ENCODE peak calls at places on chromosome 16, in five cellular contexts. One of them, this sample, is unnamed.

GRCh38 chr16:66427451-66427860 is 361 bp downstream of the BEAN1 start:
- DNase-seq in HEK293T: no peak
- DNase-seq in occipital lobe: no peak
- DNase-seq in activated naive CD8-positive, alpha-beta T cell treated with anti-CD3 and anti-CD28 coated beads, Interleukin-2, amount 10 ng/mL, durations not matched to agents 7 days and 5 days: no peak
- DNase-seq in NCI-H510A: no peak
- DNase-seq in this sample: no peak

GRCh38 chr16:704552-705380 is 835 bp downstream of the FBXL16 start:
- DNase-seq in HEK293T: no peak
- DNase-seq in occipital lobe: no peak
- DNase-seq in activated naive CD8-positive, alpha-beta T cell treated with anti-CD3 and anti-CD28 coated beads, Interleukin-2, amount 10 ng/mL, durations not matched to agents 7 days and 5 days: no peak
- DNase-seq in NCI-H510A: no peak
- DNase-seq in this sample: no peak

GRCh38 chr16:52709286-52709685 is 162.3 kb upstream of the TOX3 start:
- DNase-seq in HEK293T: no peak
- DNase-seq in occipital lobe: no peak
- DNase-seq in activated naive CD8-positive, alpha-beta T cell treated with anti-CD3 and anti-CD28 coated beads, Interleukin-2, amount 10 ng/mL, durations not matched to agents 7 days and 5 days: no peak
- DNase-seq in NCI-H510A: no peak
- DNase-seq in this sample: no peak

GRCh38 chr16:24838554-24839266 is 7.1 kb upstream of the SLC5A11 start:
- DNase-seq in HEK293T: no peak
- DNase-seq in occipital lobe: peak
- DNase-seq in activated naive CD8-positive, alpha-beta T cell treated with anti-CD3 and anti-CD28 coated beads, Interleukin-2, amount 10 ng/mL, durations not matched to agents 7 days and 5 days: no peak
- DNase-seq in NCI-H510A: no peak
- DNase-seq in this sample: peak

GRCh38 chr16:30949655-30950515 is 1.0 kb downstream of the ORAI3 start:
- DNase-seq in HEK293T: no peak
- DNase-seq in occipital lobe: peak
- DNase-seq in activated naive CD8-positive, alpha-beta T cell treated with anti-CD3 and anti-CD28 coated beads, Interleukin-2, amount 10 ng/mL, durations not matched to agents 7 days and 5 days: peak
- DNase-seq in NCI-H510A: peak
- DNase-seq in this sample: peak

GRCh38 chr16:87951550-87952538 is 610 bp downstream of the BANP start:
- DNase-seq in HEK293T: peak
- DNase-seq in occipital lobe: no peak
- DNase-seq in activated naive CD8-positive, alpha-beta T cell treated with anti-CD3 and anti-CD28 coated beads, Interleukin-2, amount 10 ng/mL, durations not matched to agents 7 days and 5 days: no peak
- DNase-seq in NCI-H510A: no peak
- DNase-seq in this sample: no peak

GRCh38 chr16:83676056-83676455 is 131.7 kb upstream of the HSBP1 start:
- DNase-seq in HEK293T: no peak
- DNase-seq in occipital lobe: no peak
- DNase-seq in activated naive CD8-positive, alpha-beta T cell treated with anti-CD3 and anti-CD28 coated beads, Interleukin-2, amount 10 ng/mL, durations not matched to agents 7 days and 5 days: no peak
- DNase-seq in NCI-H510A: no peak
- DNase-seq in this sample: no peak

GRCh38 chr16:19179890-19180490 is 11.9 kb downstream of the SYT17 start:
- DNase-seq in HEK293T: peak
- DNase-seq in occipital lobe: no peak
- DNase-seq in activated naive CD8-positive, alpha-beta T cell treated with anti-CD3 and anti-CD28 coated beads, Interleukin-2, amount 10 ng/mL, durations not matched to agents 7 days and 5 days: peak
- DNase-seq in NCI-H510A: peak
- DNase-seq in this sample: peak

GRCh38 chr16:4767872-4768548 is 1.0 kb upstream of the ZNF500 start:
- DNase-seq in HEK293T: no peak
- DNase-seq in occipital lobe: no peak
- DNase-seq in activated naive CD8-positive, alpha-beta T cell treated with anti-CD3 and anti-CD28 coated beads, Interleukin-2, amount 10 ng/mL, durations not matched to agents 7 days and 5 days: no peak
- DNase-seq in NCI-H510A: no peak
- DNase-seq in this sample: no peak

GRCh38 chr16:72921620-72922019 is 126.3 kb downstream of the ZFHX3 start:
- DNase-seq in HEK293T: no peak
- DNase-seq in occipital lobe: no peak
- DNase-seq in activated naive CD8-positive, alpha-beta T cell treated with anti-CD3 and anti-CD28 coated beads, Interleukin-2, amount 10 ng/mL, durations not matched to agents 7 days and 5 days: no peak
- DNase-seq in NCI-H510A: no peak
- DNase-seq in this sample: no peak

GRCh38 chr16:11570258-11570657 is 16.5 kb downstream of the LITAF start:
- DNase-seq in HEK293T: no peak
- DNase-seq in occipital lobe: no peak
- DNase-seq in activated naive CD8-positive, alpha-beta T cell treated with anti-CD3 and anti-CD28 coated beads, Interleukin-2, amount 10 ng/mL, durations not matched to agents 7 days and 5 days: no peak
- DNase-seq in NCI-H510A: no peak
- DNase-seq in this sample: no peak

GRCh38 chr16:78377312-78377711 is 277.9 kb downstream of the WWOX start:
- DNase-seq in HEK293T: no peak
- DNase-seq in occipital lobe: no peak
- DNase-seq in activated naive CD8-positive, alpha-beta T cell treated with anti-CD3 and anti-CD28 coated beads, Interleukin-2, amount 10 ng/mL, durations not matched to agents 7 days and 5 days: no peak
- DNase-seq in NCI-H510A: no peak
- DNase-seq in this sample: no peak

GRCh38 chr16:8572919-8573724 is 17.2 kb downstream of the TMEM114 start:
- DNase-seq in HEK293T: peak
- DNase-seq in occipital lobe: peak
- DNase-seq in activated naive CD8-positive, alpha-beta T cell treated with anti-CD3 and anti-CD28 coated beads, Interleukin-2, amount 10 ng/mL, durations not matched to agents 7 days and 5 days: no peak
- DNase-seq in NCI-H510A: no peak
- DNase-seq in this sample: peak

GRCh38 chr16:3214904-3215600 is 19.9 kb downstream of the ZNF200 start:
- DNase-seq in HEK293T: no peak
- DNase-seq in occipital lobe: no peak
- DNase-seq in activated naive CD8-positive, alpha-beta T cell treated with anti-CD3 and anti-CD28 coated beads, Interleukin-2, amount 10 ng/mL, durations not matched to agents 7 days and 5 days: no peak
- DNase-seq in NCI-H510A: no peak
- DNase-seq in this sample: no peak

GRCh38 chr16:88010343-88010970 is 59.2 kb downstream of the BANP start:
- DNase-seq in HEK293T: no peak
- DNase-seq in occipital lobe: no peak
- DNase-seq in activated naive CD8-positive, alpha-beta T cell treated with anti-CD3 and anti-CD28 coated beads, Interleukin-2, amount 10 ng/mL, durations not matched to agents 7 days and 5 days: no peak
- DNase-seq in NCI-H510A: no peak
- DNase-seq in this sample: no peak

GRCh38 chr16:85563515-85564276 is 49.4 kb upstream of the GSE1 start:
- DNase-seq in HEK293T: no peak
- DNase-seq in occipital lobe: no peak
- DNase-seq in activated naive CD8-positive, alpha-beta T cell treated with anti-CD3 and anti-CD28 coated beads, Interleukin-2, amount 10 ng/mL, durations not matched to agents 7 days and 5 days: no peak
- DNase-seq in NCI-H510A: no peak
- DNase-seq in this sample: no peak

GRCh38 chr16:25966172-25967097 is 274.7 kb downstream of the HS3ST4 start:
- DNase-seq in HEK293T: no peak
- DNase-seq in occipital lobe: no peak
- DNase-seq in activated naive CD8-positive, alpha-beta T cell treated with anti-CD3 and anti-CD28 coated beads, Interleukin-2, amount 10 ng/mL, durations not matched to agents 7 days and 5 days: no peak
- DNase-seq in NCI-H510A: no peak
- DNase-seq in this sample: no peak

GRCh38 chr16:4330277-4330882 is 14.5 kb downstream of the GLIS2 start:
- DNase-seq in HEK293T: peak
- DNase-seq in occipital lobe: peak
- DNase-seq in activated naive CD8-positive, alpha-beta T cell treated with anti-CD3 and anti-CD28 coated beads, Interleukin-2, amount 10 ng/mL, durations not matched to agents 7 days and 5 days: peak
- DNase-seq in NCI-H510A: no peak
- DNase-seq in this sample: peak

GRCh38 chr16:49924078-49924477 is 68.2 kb upstream of the ZNF423 start:
- DNase-seq in HEK293T: peak
- DNase-seq in occipital lobe: no peak
- DNase-seq in activated naive CD8-positive, alpha-beta T cell treated with anti-CD3 and anti-CD28 coated beads, Interleukin-2, amount 10 ng/mL, durations not matched to agents 7 days and 5 days: no peak
- DNase-seq in NCI-H510A: no peak
- DNase-seq in this sample: peak

GRCh38 chr16:1434644-1435592 is 4.0 kb downstream of the PERCC1 start:
- DNase-seq in HEK293T: no peak
- DNase-seq in occipital lobe: no peak
- DNase-seq in activated naive CD8-positive, alpha-beta T cell treated with anti-CD3 and anti-CD28 coated beads, Interleukin-2, amount 10 ng/mL, durations not matched to agents 7 days and 5 days: no peak
- DNase-seq in NCI-H510A: no peak
- DNase-seq in this sample: no peak

GRCh38 chr16:27445502-27446175 is 43.7 kb downstream of the IL21R start:
- DNase-seq in HEK293T: no peak
- DNase-seq in occipital lobe: no peak
- DNase-seq in activated naive CD8-positive, alpha-beta T cell treated with anti-CD3 and anti-CD28 coated beads, Interleukin-2, amount 10 ng/mL, durations not matched to agents 7 days and 5 days: peak
- DNase-seq in NCI-H510A: no peak
- DNase-seq in this sample: no peak

GRCh38 chr16:48559462-48560211 is 50.3 kb downstream of the N4BP1 start:
- DNase-seq in HEK293T: no peak
- DNase-seq in occipital lobe: no peak
- DNase-seq in activated naive CD8-positive, alpha-beta T cell treated with anti-CD3 and anti-CD28 coated beads, Interleukin-2, amount 10 ng/mL, durations not matched to agents 7 days and 5 days: no peak
- DNase-seq in NCI-H510A: no peak
- DNase-seq in this sample: no peak

GRCh38 chr16:17369441-17369951 is 101.3 kb downstream of the XYLT1 start:
- DNase-seq in HEK293T: no peak
- DNase-seq in occipital lobe: no peak
- DNase-seq in activated naive CD8-positive, alpha-beta T cell treated with anti-CD3 and anti-CD28 coated beads, Interleukin-2, amount 10 ng/mL, durations not matched to agents 7 days and 5 days: peak
- DNase-seq in NCI-H510A: no peak
- DNase-seq in this sample: no peak

GRCh38 chr16:70468776-70469525 is 14.6 kb downstream of the FCSK start:
- DNase-seq in HEK293T: no peak
- DNase-seq in occipital lobe: no peak
- DNase-seq in activated naive CD8-positive, alpha-beta T cell treated with anti-CD3 and anti-CD28 coated beads, Interleukin-2, amount 10 ng/mL, durations not matched to agents 7 days and 5 days: no peak
- DNase-seq in NCI-H510A: no peak
- DNase-seq in this sample: no peak

GRCh38 chr16:88570691-88571092 is 489 bp downstream of the ZC3H18 start:
- DNase-seq in HEK293T: no peak
- DNase-seq in occipital lobe: no peak
- DNase-seq in activated naive CD8-positive, alpha-beta T cell treated with anti-CD3 and anti-CD28 coated beads, Interleukin-2, amount 10 ng/mL, durations not matched to agents 7 days and 5 days: no peak
- DNase-seq in NCI-H510A: no peak
- DNase-seq in this sample: no peak

GRCh38 chr16:88768041-88768876 is 16.8 kb downstream of the PIEZO1 start:
- DNase-seq in HEK293T: no peak
- DNase-seq in occipital lobe: no peak
- DNase-seq in activated naive CD8-positive, alpha-beta T cell treated with anti-CD3 and anti-CD28 coated beads, Interleukin-2, amount 10 ng/mL, durations not matched to agents 7 days and 5 days: no peak
- DNase-seq in NCI-H510A: no peak
- DNase-seq in this sample: no peak

GRCh38 chr16:72332926-72333325 is 161.0 kb upstream of the PMFBP1 start:
- DNase-seq in HEK293T: no peak
- DNase-seq in occipital lobe: no peak
- DNase-seq in activated naive CD8-positive, alpha-beta T cell treated with anti-CD3 and anti-CD28 coated beads, Interleukin-2, amount 10 ng/mL, durations not matched to agents 7 days and 5 days: no peak
- DNase-seq in NCI-H510A: no peak
- DNase-seq in this sample: no peak